ENCODE peak calls at places on chromosomes 7 and 10, in five cellular contexts. X is fibroblast of villous mesenchyme, R is neural progenitor cell, J is choroid plexus epithelial cell, Q is A549. H is an unnamed sample.

GRCh38 chr7:78420001-78420400 is 621.4 kb downstream of the PHTF2 start:
- DNase-seq in J (no peak), X (no peak), Q (no peak), R (no peak), H (no peak)

GRCh38 chr7:106538638-106539037 is 122.3 kb downstream of the CCDC71L start:
- DNase-seq in R (no peak), X (no peak), Q (no peak), J (no peak), H (no peak)

GRCh38 chr10:97714401-97715258 is 1.1 kb downstream of the MARVELD1 start:
- DNase-seq in R (peak), J (peak), X (peak), Q (peak), H (peak)

GRCh38 chr7:115868369-115868768 is 162.2 kb downstream of the TFEC start:
- DNase-seq in X (no peak), J (no peak), Q (no peak), R (peak), H (no peak)

GRCh38 chr10:53209941-53210611 is 437.5 kb upstream of the MBL2 start:
- DNase-seq in Q (peak), J (peak), R (peak), X (no peak), H (no peak)

GRCh38 chr10:111872591-111872990 is 311.0 kb downstream of the GPAM start:
- DNase-seq in R (no peak), J (no peak), X (no peak), Q (no peak), H (no peak)

GRCh38 chr10:125002423-125003145 is 60.7 kb downstream of the ZRANB1 start:
- DNase-seq in R (no peak), X (no peak), Q (no peak), J (no peak), H (peak)

GRCh38 chr10:11227103-11227502 is 209.4 kb downstream of the CELF2 start:
- DNase-seq in X (no peak), J (no peak), Q (no peak), R (no peak), H (no peak)

GRCh38 chr7:79376297-79377025 is 77.0 kb downstream of the MAGI2 start:
- DNase-seq in J (peak), Q (no peak), X (peak), R (no peak), H (no peak)

GRCh38 chr10:16116404-16117304 is 256.3 kb upstream of the MINDY3 start:
- DNase-seq in X (peak), Q (peak), J (peak), R (peak), H (peak)

GRCh38 chr7:40500209-40500608 is 365.4 kb downstream of the SUGCT start:
- DNase-seq in J (no peak), R (no peak), X (no peak), Q (no peak), H (no peak)

GRCh38 chr10:21315321-21316220 is 209.9 kb downstream of the SKIDA1 start:
- DNase-seq in X (peak), Q (peak), R (peak), J (peak), H (no peak)

GRCh38 chr7:99232082-99232770 is 24.3 kb upstream of the KPNA7 start:
- DNase-seq in J (no peak), X (no peak), R (no peak), Q (no peak), H (no peak)

GRCh38 chr7:29569648-29570047 is 6.0 kb downstream of the PRR15 start:
- DNase-seq in J (no peak), R (peak), Q (no peak), X (no peak), H (no peak)

GRCh38 chr7:1849351-1849951 is 179.4 kb downstream of the ELFN1 start:
- DNase-seq in J (no peak), X (no peak), Q (no peak), R (no peak), H (no peak)

GRCh38 chr7:22386865-22387264 is 29.9 kb upstream of the RAPGEF5 start:
- DNase-seq in J (no peak), R (no peak), X (no peak), Q (no peak), H (peak)

GRCh38 chr7:89477991-89478390 is 676.3 kb upstream of the STEAP1 start:
- DNase-seq in R (no peak), Q (no peak), X (no peak), J (no peak), H (no peak)

GRCh38 chr10:25261571-25261970 is 86.8 kb downstream of the GPR158 start:
- DNase-seq in J (no peak), Q (no peak), R (no peak), X (no peak), H (no peak)

GRCh38 chr7:76340617-76341131 is 18.1 kb downstream of the YWHAG start:
- DNase-seq in R (no peak), X (peak), J (peak), Q (no peak), H (no peak)

GRCh38 chr7:19091871-19092270 is 25.6 kb downstream of the TWIST1 start:
- DNase-seq in R (no peak), J (no peak), X (no peak), Q (no peak), H (no peak)

GRCh38 chr10:71475243-71475871 is 78.6 kb downstream of the CDH23 start:
- DNase-seq in Q (no peak), R (peak), J (no peak), X (no peak), H (no peak)

GRCh38 chr10:112713411-112713810 is 236.6 kb upstream of the TCF7L2 start:
- DNase-seq in X (peak), J (peak), R (no peak), Q (no peak), H (no peak)

GRCh38 chr7:29977926-29978652 is 11.5 kb downstream of the SCRN1 start:
- DNase-seq in X (no peak), Q (peak), J (no peak), R (peak), H (no peak)

GRCh38 chr7:26187380-26188290 is 12.9 kb downstream of the HNRNPA2B1 start:
- DNase-seq in R (no peak), X (no peak), Q (no peak), J (no peak), H (no peak)

GRCh38 chr10:94673614-94674321 is 9.8 kb upstream of the CYP2C18 start:
- DNase-seq in R (no peak), X (no peak), J (no peak), Q (peak), H (no peak)

GRCh38 chr10:48798486-48799254 is 114.0 kb downstream of the WDFY4 start:
- DNase-seq in J (peak), X (peak), R (no peak), Q (no peak), H (no peak)

GRCh38 chr7:128697301-128697905 is 25.3 kb downstream of the GARIN1A start:
- DNase-seq in J (peak), Q (peak), X (peak), R (peak), H (peak)

GRCh38 chr10:75062191-75062849 is 49.1 kb upstream of the SAMD8 start:
- DNase-seq in Q (no peak), X (peak), J (peak), R (no peak), H (no peak)

GRCh38 chr7:20784311-20785210 is 2.1 kb downstream of the SP8 start:
- DNase-seq in J (no peak), Q (peak), X (no peak), R (peak), H (peak)

GRCh38 chr7:157865351-157866165 is 528.8 kb downstream of the DNAJB6 start:
- DNase-seq in X (no peak), J (no peak), R (no peak), Q (no peak), H (no peak)

GRCh38 chr7:100679927-100680588 is 6.5 kb downstream of the GNB2 start:
- DNase-seq in J (no peak), X (peak), R (no peak), Q (peak), H (peak)

GRCh38 chr10:114499630-114500190 is 95.4 kb upstream of the AFAP1L2 start:
- DNase-seq in Q (no peak), J (no peak), X (no peak), R (no peak), H (peak)

DNA sequence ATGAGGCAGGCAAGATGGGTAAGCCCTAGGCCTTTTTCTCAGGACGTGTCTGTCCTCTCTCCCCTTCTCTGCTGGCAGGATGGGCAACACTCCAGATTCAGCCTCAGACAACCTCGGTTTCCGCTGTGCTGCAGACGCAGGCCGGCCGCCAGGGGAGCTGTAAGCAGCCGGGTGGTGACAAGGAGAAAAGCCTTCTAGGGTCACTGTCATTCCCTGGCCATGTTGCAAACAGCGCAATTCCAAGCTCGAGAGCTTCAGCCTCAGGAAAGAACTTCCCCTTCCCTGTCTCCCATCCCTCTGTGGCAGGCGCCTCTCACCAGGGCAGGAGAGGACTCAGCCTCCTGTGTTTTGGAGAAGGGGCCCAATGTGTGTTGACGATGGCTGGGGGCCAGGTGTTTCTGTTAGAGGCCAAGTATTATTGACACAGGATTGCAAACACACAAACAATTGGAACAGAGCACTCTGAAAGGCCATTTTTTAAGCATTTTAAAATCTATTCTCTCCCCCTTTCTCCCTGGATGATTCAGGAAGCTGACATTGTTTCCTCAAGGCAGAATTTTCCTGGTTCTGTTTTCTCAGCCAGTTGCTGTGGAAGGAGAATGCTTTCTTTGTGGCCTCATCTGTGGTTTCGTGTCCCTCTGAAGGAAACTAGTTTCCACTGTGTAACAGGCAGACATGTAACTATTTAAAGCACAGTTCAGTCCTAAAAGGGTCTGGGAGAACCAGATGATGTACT is 13.1 kb downstream of the PHKG1 start:
- DNase-seq in X (peak), J (peak), R (no peak), Q (peak), H (no peak)
- TF ChIP-seq CTCF in X (peak), J (peak), R (peak), Q (no peak), H (no peak)

DNA sequence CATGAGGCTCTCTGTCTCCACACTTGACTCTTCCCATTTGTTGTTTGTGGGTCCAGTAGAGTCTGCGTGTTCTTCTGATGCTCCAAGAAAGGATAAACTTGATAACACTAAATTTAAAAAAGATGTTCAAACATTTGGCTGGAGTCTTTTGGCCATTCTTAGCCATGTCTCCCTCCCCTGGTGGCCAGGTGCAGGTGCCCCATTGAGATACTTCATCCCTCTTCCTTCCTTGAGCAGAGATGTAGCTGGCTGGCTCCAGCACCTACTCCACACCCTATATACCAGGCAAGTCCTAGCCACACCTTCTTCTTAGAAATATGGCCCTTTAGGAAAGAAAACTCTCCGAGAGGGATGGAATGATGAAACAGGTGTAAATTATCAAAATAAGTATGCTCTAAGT is 103.2 kb upstream of the GJD4 start:
- DNase-seq in X (no peak), R (no peak), J (no peak), Q (no peak), H (no peak)
- TF ChIP-seq CTCF in X (peak), R (peak), J (peak), Q (peak), H (no peak)

GRCh38 chr7:134878731-134879295 is 99.4 kb downstream of the CALD1 start:
- DNase-seq in X (no peak), R (no peak), J (no peak), Q (no peak), H (no peak)
- TF ChIP-seq CTCF in X (no peak), R (no peak), J (no peak), Q (no peak), H (no peak)

DNA sequence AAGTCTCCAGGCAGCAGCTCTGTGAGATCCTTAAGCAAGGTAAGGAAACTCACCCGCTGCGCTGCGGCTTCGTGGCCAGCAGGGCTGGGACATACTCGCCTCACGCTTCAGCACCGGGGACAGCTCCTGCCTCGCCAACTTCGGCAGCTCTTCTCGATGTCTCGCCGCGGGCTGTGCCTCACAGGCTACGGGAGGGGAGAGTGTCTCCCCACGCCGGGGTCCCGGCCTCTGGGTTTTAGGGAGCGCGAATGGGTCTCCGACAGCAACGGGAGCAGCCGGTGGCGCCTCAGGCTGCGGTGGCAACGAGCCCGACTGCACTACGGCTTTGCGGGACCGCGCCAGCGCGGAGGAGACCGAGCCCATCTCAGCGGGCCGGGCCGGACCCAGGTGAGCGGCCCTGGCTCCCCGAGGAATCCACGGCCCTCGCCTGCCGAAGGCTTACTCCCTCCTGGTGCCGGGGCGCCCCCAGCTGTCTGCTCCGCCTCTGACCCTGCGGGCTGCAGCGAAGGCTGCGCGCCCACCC is 62.4 kb downstream of the LSM5 start:
- DNase-seq in R (peak), X (peak), J (peak), Q (peak), H (peak)
- TF ChIP-seq CTCF in R (peak), X (peak), J (peak), Q (no peak), H (no peak)

GRCh38 chr7:37987732-37988131 is 67.3 kb downstream of the EPDR1 start:
- DNase-seq in J (peak), R (no peak), X (no peak), Q (peak), H (no peak)

GRCh38 chr7:37988721-37989650 is 68.5 kb downstream of the EPDR1 start:
- DNase-seq in J (no peak), R (no peak), X (no peak), Q (no peak), H (no peak)

GRCh38 chr7:37990337-37990736 is 69.9 kb downstream of the EPDR1 start:
- DNase-seq in R (no peak), X (no peak), J (no peak), Q (no peak), H (no peak)

GRCh38 chr7:37984775-37985390 is 64.4 kb downstream of the EPDR1 start:
- DNase-seq in J (no peak), Q (no peak), X (peak), R (no peak), H (no peak)

DNA sequence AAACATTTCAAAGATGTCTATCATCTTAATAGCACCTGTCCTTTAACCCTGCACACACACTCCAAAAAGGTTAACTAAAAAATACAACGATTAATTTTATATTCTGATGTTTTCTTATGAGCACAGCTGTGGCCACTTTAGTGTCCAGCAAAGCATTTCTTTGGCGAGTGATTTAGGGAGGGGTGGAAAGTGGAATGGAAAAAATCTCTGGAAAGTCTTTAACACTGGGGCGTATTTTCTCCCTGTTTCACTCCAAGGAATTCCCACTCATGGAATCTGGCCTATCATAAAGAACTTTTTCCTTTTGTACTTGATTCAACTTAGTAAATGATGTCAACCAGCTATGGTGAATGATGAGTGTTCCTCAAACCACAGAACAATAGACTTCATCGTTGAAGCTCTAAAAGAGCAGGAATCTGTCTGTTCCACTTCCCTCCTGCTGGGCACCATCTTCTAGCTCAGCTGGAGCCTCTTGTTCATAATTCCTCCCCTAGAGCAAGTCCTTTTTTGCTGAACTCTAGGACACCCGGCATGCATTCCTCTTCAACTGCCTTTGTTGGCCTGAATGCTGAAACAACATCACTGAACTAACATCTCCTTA is 66.4 kb downstream of the EPDR1 start:
- DNase-seq in Q (no peak), J (peak), R (peak), X (no peak), H (no peak)
- TF ChIP-seq CTCF in Q (no peak), J (no peak), R (no peak), X (no peak), H (no peak)

GRCh38 chr10:103757531-103758293 is 97.7 kb downstream of the SH3PXD2A start:
- DNase-seq in J (peak), Q (peak), R (no peak), X (peak), H (no peak)

GRCh38 chr10:103756277-103756869 is 99.0 kb downstream of the SH3PXD2A start:
- DNase-seq in R (no peak), X (no peak), Q (no peak), J (no peak), H (no peak)

GRCh38 chr10:103761075-103761920 is 94.1 kb downstream of the SH3PXD2A start:
- DNase-seq in Q (no peak), X (no peak), R (no peak), J (no peak), H (no peak)

GRCh38 chr10:103758294-103758681 is 97.1 kb downstream of the SH3PXD2A start:
- DNase-seq in R (no peak), Q (peak), J (peak), X (no peak), H (no peak)

GRCh38 chr10:103759100-103759781 is 96.1 kb downstream of the SH3PXD2A start:
- DNase-seq in J (peak), Q (peak), X (peak), R (no peak), H (peak)
- TF ChIP-seq CTCF in J (no peak), Q (no peak), X (no peak), R (no peak), H (no peak)

GRCh38 chr7:127460077-127460476 is 67.6 kb upstream of the ZNF800 start:
- DNase-seq in X (no peak), Q (no peak), R (no peak), J (no peak), H (no peak)
- TF ChIP-seq CTCF in X (no peak), Q (no peak), R (no peak), J (no peak), H (no peak)

GRCh38 chr10:17454181-17454800 is at the start of gene ST8SIA6:
- DNase-seq in R (peak), J (peak), Q (peak), X (peak), H (peak)
- TF ChIP-seq CTCF in R (peak), J (no peak), Q (no peak), X (no peak), H (no peak)

GRCh38 chr7:151440799-151441443 is 980 bp upstream of the CRYGN start:
- DNase-seq in Q (no peak), J (peak), R (no peak), X (peak), H (no peak)

GRCh38 chr7:151439855-151440798 is at the start of gene CRYGN:
- DNase-seq in X (no peak), Q (no peak), R (peak), J (no peak), H (no peak)

GRCh38 chr7:151437866-151438516 is 1.9 kb downstream of the CRYGN start:
- DNase-seq in X (no peak), R (no peak), J (no peak), Q (no peak), H (no peak)

GRCh38 chr7:151437163-151437553 is 2.8 kb downstream of the CRYGN start:
- DNase-seq in J (no peak), R (no peak), X (no peak), Q (no peak), H (no peak)

GRCh38 chr7:151438864-151439601 is 908 bp downstream of the CRYGN start:
- DNase-seq in R (no peak), Q (no peak), X (no peak), J (no peak), H (no peak)
- TF ChIP-seq CTCF in R (no peak), Q (no peak), X (no peak), J (no peak), H (no peak)

H was measured in GM20000.